ENCODE peak calls at places on chromosomes 2 and 18, in five cellular contexts. G is keratinocyte, B is neural progenitor cell, W is heart left ventricle, Z is mucosa of descending colon. H is an unnamed sample.

GRCh38 chr2:61911510-61911909 is 6.0 kb downstream of the COMMD1 start:
- DNase-seq in G (no peak), W (no peak), Z (no peak), B (no peak), H (no peak)

GRCh38 chr2:215635788-215636139 is 199.9 kb upstream of the FN1 start:
- DNase-seq in G (no peak), W (no peak), Z (no peak), B (no peak), H (no peak)

GRCh38 chr2:20930928-20931327 is 108.0 kb upstream of the LDAH start:
- DNase-seq in W (no peak), G (peak; percentile 50), B (no peak), Z (no peak), H (no peak)

GRCh38 chr2:171210864-171211431 is 50.3 kb upstream of the TLK1 start:
- DNase-seq in Z (no peak), G (no peak), W (no peak), B (no peak), H (peak; percentile 67)

GRCh38 chr2:113762377-113763118 is 6.1 kb upstream of the SLC35F5 start:
- DNase-seq in G (no peak), Z (no peak), B (no peak), W (no peak), H (no peak)

GRCh38 chr2:73111300-73112025 is 1.3 kb downstream of the RAB11FIP5 start:
- DNase-seq in Z (peak; percentile 66), W (peak; percentile 47), G (peak; percentile 33), B (peak; percentile 60), H (no peak)

GRCh38 chr2:147491491-147491890 is 353.3 kb upstream of the ACVR2A start:
- DNase-seq in W (no peak), B (no peak), G (no peak), Z (no peak), H (no peak)

GRCh38 chr2:149087751-149088150 is 49.3 kb downstream of the LYPD6B start:
- DNase-seq in G (no peak), B (no peak), Z (no peak), W (no peak), H (no peak)

GRCh38 chr2:235283246-235283645 is 210.6 kb upstream of the AGAP1 start:
- DNase-seq in B (no peak), W (no peak), G (no peak), Z (no peak), H (no peak)

GRCh38 chr2:175414872-175415487 is 233.5 kb upstream of the ATP5MC3 start:
- DNase-seq in G (no peak), W (peak; percentile 59), B (peak; percentile 72), Z (peak; percentile 39), H (peak; percentile 18)

GRCh38 chr18:8658858-8659485 is 46.4 kb upstream of the MTCL1 start:
- DNase-seq in W (no peak), G (no peak), B (no peak), Z (no peak), H (no peak)

GRCh38 chr2:156190532-156190931 is 142.0 kb downstream of the NR4A2 start:
- DNase-seq in W (no peak), B (no peak), G (no peak), Z (no peak), H (no peak)

GRCh38 chr2:185202928-185203327 is 535.7 kb upstream of the FSIP2 start:
- DNase-seq in Z (no peak), G (no peak), B (no peak), W (no peak), H (no peak)

GRCh38 chr2:238440767-238441166 is 14.0 kb downstream of the ASB1 start:
- DNase-seq in B (no peak), G (no peak), W (no peak), Z (no peak), H (no peak)

GRCh38 chr18:23880931-23881330 is 133.6 kb upstream of the TTC39C start:
- DNase-seq in Z (no peak), W (no peak), G (peak; percentile 15), B (no peak), H (no peak)

GRCh38 chr2:215843579-215843978 is 169.8 kb downstream of the MREG start:
- DNase-seq in B (no peak), G (peak; percentile 73), W (no peak), Z (no peak), H (no peak)

GRCh38 chr2:240905176-240905781 is 857 bp upstream of the CROCC2 start:
- DNase-seq in Z (peak; percentile 65), G (no peak), B (no peak), W (no peak), H (no peak)

GRCh38 chr2:1759611-1759930 is 15.3 kb upstream of the PXDN start:
- DNase-seq in Z (no peak), W (no peak), B (no peak), G (no peak), H (no peak)

GRCh38 chr18:79068299-79068945 is 772 bp upstream of the ATP9B start:
- DNase-seq in B (no peak), Z (no peak), G (no peak), W (no peak), H (no peak)

GRCh38 chr2:101736861-101737291 is 39.4 kb downstream of the MAP4K4 start:
- DNase-seq in G (peak; percentile 71), B (no peak), W (no peak), Z (no peak), H (no peak)

GRCh38 chr18:46431522-46432171 is 225.4 kb downstream of the LOXHD1 start:
- DNase-seq in G (no peak), Z (no peak), B (peak; percentile 49), W (no peak), H (no peak)

GRCh38 chr2:224971214-224971613 is 71.1 kb downstream of the DOCK10 start:
- DNase-seq in Z (peak; percentile 87), G (peak; percentile 15), B (no peak), W (no peak), H (no peak)

GRCh38 chr2:10469955-10470568 is 21.9 kb upstream of the ODC1 start:
- DNase-seq in Z (no peak), W (no peak), G (no peak), B (no peak), H (no peak)

GRCh38 chr18:37426536-37427080 is 139.0 kb downstream of the CELF4 start:
- DNase-seq in W (no peak), B (no peak), G (no peak), Z (no peak), H (no peak)

GRCh38 chr2:208098267-208098666 is 26.1 kb downstream of the CRYGD start:
- DNase-seq in Z (no peak), B (no peak), W (no peak), G (no peak), H (no peak)
- TF ChIP-seq CTCF in Z (no peak), B (no peak), W (no peak), G (no peak), H (no peak)

DNA sequence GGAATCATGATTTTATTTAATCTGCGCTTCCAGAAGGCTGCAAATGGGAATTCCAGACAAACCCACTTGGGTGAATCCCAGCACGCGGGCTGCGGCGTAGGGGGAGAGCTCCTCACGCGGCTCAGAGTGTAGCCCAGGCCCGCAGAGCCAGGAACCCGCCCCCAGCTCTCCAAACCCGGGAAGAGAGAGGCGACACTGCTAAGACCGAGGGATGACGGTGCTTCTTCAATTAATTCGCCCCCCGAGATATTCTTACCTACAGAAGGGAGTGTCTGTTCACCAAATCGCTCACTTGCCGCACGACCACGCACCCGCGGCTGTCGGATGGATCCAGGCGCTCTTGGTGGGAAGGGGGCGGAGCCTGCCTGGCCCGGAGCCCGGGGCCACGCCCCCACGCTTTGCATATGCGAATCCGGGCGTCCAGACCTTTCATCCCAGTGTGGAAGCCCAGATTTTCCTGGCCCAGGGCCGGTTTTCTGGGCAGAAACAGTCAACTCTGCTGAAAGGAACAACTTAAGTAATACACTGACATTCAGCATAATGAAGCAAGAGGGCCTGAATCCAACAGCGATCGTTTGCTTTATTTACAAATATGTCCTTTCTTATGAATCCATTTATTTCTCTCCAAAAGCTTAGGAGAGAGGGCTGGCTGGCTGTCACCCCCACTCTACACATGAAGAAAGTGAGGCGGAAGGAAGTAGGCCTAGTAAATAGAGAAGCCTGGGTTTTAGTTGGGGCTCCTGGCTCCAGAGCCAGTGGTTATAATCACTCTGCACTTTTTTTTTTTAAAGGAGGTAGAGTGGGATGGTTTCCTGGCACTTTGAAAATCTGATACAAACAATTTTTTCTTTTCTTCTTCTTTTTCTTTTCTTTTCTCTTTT is at the start of gene SLC19A3:
- DNase-seq in B (peak; percentile 94), W (peak; percentile 72), G (peak; percentile 4), Z (peak; percentile 94), H (no peak)
- TF ChIP-seq CTCF in B (no peak), W (no peak), G (no peak), Z (no peak), H (no peak)

DNA sequence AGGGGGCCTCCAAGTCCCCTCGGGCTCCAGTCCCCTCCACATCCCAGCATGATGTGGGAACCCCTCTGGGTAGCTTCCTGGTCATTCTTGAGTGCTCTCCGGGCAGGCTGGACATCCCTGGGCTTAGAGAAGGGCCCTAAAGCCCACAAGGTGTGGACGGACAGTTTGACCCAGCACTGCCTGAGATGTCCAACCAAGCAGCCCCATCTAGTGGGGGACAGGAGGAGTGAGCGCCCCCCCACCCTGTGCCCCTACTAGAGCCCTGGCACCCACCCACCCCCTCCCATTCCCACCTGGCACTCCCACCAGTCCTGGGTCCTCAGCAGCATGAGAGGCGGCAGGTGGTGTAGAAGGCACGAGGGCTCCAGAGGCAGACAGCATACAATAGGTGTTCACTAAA is 45.9 kb downstream of the CYP27C1 start:
- DNase-seq in B (peak; percentile 44), G (no peak), W (no peak), Z (no peak), H (peak; percentile 59)
- TF ChIP-seq CTCF in B (peak; percentile 47), G (peak; percentile 27), W (peak; percentile 47), Z (no peak), H (no peak)

GRCh38 chr18:10252494-10252893 is 201.9 kb upstream of the APCDD1 start:
- DNase-seq in G (no peak), W (no peak), Z (no peak), B (no peak), H (no peak)

GRCh38 chr18:10247402-10248117 is 206.9 kb upstream of the APCDD1 start:
- DNase-seq in W (peak; percentile 67), Z (no peak), G (no peak), B (no peak), H (no peak)

GRCh38 chr18:10245517-10246175 is 208.8 kb upstream of the APCDD1 start:
- DNase-seq in G (no peak), B (no peak), W (no peak), Z (no peak), H (no peak)

GRCh38 chr18:10248738-10249137 is 205.7 kb upstream of the APCDD1 start:
- DNase-seq in Z (no peak), B (no peak), G (no peak), W (no peak), H (no peak)

DNA sequence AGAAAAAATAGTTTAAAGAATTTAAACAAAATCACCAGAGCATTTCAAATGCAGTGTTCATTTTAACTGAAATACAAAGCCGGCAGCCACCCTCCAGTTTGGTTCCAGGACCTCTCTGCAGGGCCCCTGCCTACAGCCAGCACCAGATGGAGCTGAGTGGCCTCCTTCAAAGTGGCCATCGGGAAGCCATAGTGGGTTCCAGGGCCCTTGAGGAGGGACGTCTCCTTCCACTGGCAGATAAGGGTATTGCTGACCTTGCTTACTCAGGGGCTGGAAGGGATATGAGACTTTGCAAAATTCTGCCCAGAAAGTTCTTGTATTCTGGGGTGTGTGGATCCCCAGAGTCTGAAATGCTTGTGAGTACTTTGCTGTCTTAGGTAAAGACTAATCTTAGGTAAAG is 205.2 kb upstream of the APCDD1 start:
- DNase-seq in G (no peak), W (no peak), B (peak; percentile 22), Z (no peak), H (no peak)
- TF ChIP-seq CTCF in G (no peak), W (no peak), B (no peak), Z (no peak), H (no peak)